ENCODE peak calls at places on chromosomes 16 and 17, in eight cellular contexts. I, P, S, N, R, K, T and H are unnamed samples.

GRCh38 chr16:19517424-19518089 is 4.3 kb downstream of the GDE1 start:
- DNase-seq in I (no peak), P (no peak), S (peak), N (no peak), R (no peak), K (peak), T (peak), H (no peak)

GRCh38 chr17:29622337-29623282 is at the start of gene CORO6:
- DNase-seq in I (peak), P (peak), S (peak), N (no peak), R (peak), K (no peak), T (peak), H (peak)

GRCh38 chr17:72116692-72117469 is 3.9 kb upstream of the SOX9 start:
- DNase-seq in I (no peak), P (no peak), S (peak), N (no peak), R (peak), K (no peak), T (peak), H (no peak)

GRCh38 chr16:30997000-30997886 is 12.2 kb downstream of the HSD3B7 start:
- DNase-seq in I (peak), P (peak), S (peak), N (peak), R (peak), K (peak), T (peak), H (peak)

GRCh38 chr16:82639666-82640336 is 13.0 kb downstream of the CDH13 start:
- DNase-seq in I (peak), P (peak), S (peak), N (peak), R (peak), K (peak), T (peak), H (peak)

GRCh38 chr17:37327341-37328090 is 48.3 kb upstream of the C17orf78 start:
- DNase-seq in I (peak), P (no peak), S (peak), N (no peak), R (no peak), K (no peak), T (peak), H (no peak)

GRCh38 chr17:61307905-61308886 is 91.4 kb upstream of the TBX2 start:
- DNase-seq in I (no peak), P (peak), S (peak), N (no peak), R (no peak), K (peak), T (peak), H (no peak)

GRCh38 chr16:80824623-80825364 is 20.4 kb upstream of the CDYL2 start:
- DNase-seq in I (no peak), P (no peak), S (peak), N (no peak), R (peak), K (peak), T (peak), H (peak)

GRCh38 chr17:16286947-16287562 is 66.2 kb downstream of the CENPV start:
- DNase-seq in I (no peak), P (peak), S (no peak), N (no peak), R (no peak), K (no peak), T (no peak), H (no peak)

GRCh38 chr17:79980246-79981043 is 55.2 kb downstream of the TBC1D16 start:
- DNase-seq in I (no peak), P (peak), S (no peak), N (no peak), R (no peak), K (no peak), T (no peak), H (no peak)

GRCh38 chr16:18800674-18801196 is 614 bp downstream of the ARL6IP1 start:
- DNase-seq in I (no peak), P (no peak), S (no peak), N (no peak), R (peak), K (no peak), T (peak), H (no peak)

GRCh38 chr16:84791088-84791487 is 28.7 kb upstream of the CRISPLD2 start:
- DNase-seq in I (no peak), P (no peak), S (peak), N (no peak), R (no peak), K (no peak), T (peak), H (no peak)

GRCh38 chr16:59205403-59205802 is 471.3 kb upstream of the GOT2 start:
- DNase-seq in I (no peak), P (no peak), S (no peak), N (no peak), R (no peak), K (no peak), T (no peak), H (no peak)

GRCh38 chr17:81165246-81166032 is at the start of gene PVALEF:
- DNase-seq in I (no peak), P (no peak), S (no peak), N (no peak), R (no peak), K (no peak), T (no peak), H (no peak)

GRCh38 chr17:1643293-1643998 is 2.1 kb downstream of the SCARF1 start:
- DNase-seq in I (no peak), P (no peak), S (no peak), N (peak), R (peak), K (peak), T (no peak), H (peak)

GRCh38 chr17:1646199-1646875 is 805 bp upstream of the SCARF1 start:
- DNase-seq in I (no peak), P (no peak), S (no peak), N (no peak), R (no peak), K (no peak), T (no peak), H (no peak)

GRCh38 chr17:1645207-1646171 is at the start of gene SCARF1:
- DNase-seq in I (no peak), P (no peak), S (no peak), N (no peak), R (no peak), K (no peak), T (no peak), H (no peak)

GRCh38 chr17:1643999-1644492 is 1.5 kb downstream of the SCARF1 start:
- DNase-seq in I (no peak), P (no peak), S (no peak), N (no peak), R (no peak), K (no peak), T (peak), H (no peak)

DNA sequence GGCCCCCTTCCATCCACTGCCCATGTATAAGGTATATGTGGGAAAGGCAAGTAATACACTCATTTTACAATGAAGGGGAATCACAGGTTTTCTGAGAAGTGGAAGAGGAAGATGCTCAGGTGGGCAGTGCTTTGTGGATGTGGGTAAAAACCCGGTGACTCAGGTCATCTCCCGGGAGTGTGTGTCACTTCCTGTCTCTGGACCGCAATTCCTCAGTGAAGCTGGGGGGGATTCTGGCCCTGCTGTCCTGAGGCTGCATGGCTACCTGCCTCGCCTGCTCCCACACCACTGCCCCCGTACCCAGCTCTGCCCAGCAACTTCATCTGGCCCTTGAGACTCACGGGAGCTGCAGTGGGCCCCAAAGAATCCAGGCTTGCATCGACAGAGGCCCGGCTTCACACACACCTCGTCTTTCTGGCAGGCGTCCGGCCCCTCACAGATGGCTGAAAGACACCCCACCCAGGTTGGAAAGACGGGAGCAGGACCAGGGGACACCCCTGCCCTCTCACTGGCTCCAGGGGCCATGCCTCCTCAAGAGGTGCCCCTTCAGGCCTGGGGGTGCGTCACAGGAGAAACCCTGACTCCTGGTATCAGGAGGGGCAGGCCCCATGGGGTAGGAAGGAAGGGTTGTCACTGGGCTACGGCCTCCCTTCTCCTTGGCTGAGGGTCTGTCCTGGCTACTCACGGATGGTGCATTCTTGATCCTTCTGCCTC is 882 bp downstream of the SCARF1 start:
- DNase-seq in I (no peak), P (no peak), S (peak), N (no peak), R (no peak), K (peak), T (peak), H (no peak)
- H3K27ac ChIP-seq in I (peak), P (peak), S (no peak), N (no peak), R (peak), K (no peak), T (peak), H (no peak)

DNA sequence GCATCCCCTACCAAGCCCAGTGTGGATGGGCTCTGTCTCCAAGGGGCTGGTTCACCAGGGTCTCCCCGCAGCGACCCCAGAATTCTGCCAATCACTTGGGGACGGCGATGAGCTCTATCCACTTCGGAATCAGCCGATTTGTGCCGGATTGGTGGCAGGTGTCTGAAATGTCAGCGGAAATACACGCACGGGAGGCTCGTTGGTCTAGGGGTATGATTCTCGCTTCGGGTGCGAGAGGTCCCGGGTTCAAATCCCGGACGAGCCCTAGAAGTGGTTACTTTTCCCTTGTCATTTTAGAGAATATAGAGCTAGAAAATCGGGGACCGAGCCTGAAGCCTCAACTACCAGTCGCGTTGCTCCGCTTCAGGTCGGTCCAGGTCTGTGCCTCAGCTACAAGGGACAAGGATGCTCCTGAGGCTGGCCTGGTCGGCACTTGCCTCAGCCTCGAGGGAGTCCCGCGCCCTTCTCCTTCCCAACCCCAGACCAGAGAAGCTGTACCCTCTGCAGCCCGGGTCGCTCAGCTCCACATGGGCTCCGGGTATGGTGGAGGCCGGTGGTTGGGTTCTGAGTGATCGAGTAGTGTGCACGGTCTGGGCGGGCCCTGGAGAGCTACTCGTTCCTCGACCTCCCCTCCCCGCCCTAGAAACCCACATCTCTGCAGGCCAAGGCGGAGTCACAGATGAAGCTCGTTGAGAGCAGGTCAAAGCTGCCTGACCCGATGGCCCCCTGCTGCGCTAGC is 16.0 kb upstream of the OR1F1 start:
- DNase-seq in I (no peak), P (no peak), S (peak), N (no peak), R (no peak), K (no peak), T (peak), H (peak)
- H3K27ac ChIP-seq in I (no peak), P (no peak), S (no peak), N (no peak), R (no peak), K (no peak), T (no peak), H (no peak)

GRCh38 chr17:5379351-5380107 is 39.9 kb downstream of the NUP88 start:
- DNase-seq in I (no peak), P (no peak), S (no peak), N (no peak), R (no peak), K (no peak), T (no peak), H (no peak)
- H3K27ac ChIP-seq in I (no peak), P (no peak), S (no peak), N (no peak), R (no peak), K (no peak), T (no peak), H (peak)

DNA sequence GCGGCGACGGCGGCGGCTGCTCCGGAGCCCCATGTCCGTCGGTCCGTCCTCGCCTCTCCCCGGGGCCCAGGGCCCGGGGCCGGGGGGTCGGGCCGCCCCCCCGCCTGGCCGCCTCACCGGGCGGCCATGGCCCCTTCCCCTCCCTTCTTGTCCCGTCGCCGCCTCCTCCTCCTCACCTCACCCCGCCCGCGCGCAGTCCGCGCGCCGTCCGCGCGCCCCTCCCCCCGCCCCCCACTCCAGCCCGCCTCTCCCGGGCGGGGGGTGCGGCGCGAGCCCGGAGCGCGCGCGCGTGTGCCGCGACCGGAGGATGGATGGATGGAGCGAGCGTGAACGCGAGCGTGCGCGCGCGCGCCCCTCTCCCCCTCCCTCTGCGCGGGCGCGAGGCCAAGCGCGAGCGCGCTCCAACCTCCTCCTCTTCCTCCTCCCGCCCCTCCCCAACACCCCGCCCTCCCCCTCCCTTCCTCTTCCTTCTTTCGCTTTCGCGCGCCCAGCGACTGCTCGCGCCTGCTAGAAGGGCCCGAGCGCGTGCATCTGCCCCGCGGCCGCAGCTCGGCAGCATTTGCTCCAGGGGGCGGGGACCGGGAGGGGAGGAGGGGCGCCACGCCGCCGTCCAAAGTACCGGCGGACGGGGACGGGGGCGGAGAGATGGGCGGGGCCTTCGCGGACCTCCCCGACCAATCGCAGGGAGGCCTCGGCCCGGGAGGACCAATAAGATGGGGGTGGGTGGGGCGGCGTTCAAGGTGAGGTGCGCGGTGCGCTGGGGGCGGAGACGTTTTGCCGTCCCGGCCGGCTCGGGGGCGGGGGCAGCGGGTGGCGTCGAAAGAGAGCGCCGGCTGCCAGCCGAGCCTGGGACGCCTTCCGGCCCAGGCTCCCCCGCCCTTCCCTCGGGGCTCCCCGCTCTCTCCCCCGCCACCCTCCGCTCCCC is at the start of gene ATXN7L3:
- DNase-seq in I (peak), P (peak), S (peak), N (peak), R (peak), K (peak), T (peak), H (peak)
- H3K27ac ChIP-seq in I (peak), P (peak), S (peak), N (peak), R (peak), K (peak), T (peak), H (peak)

DNA sequence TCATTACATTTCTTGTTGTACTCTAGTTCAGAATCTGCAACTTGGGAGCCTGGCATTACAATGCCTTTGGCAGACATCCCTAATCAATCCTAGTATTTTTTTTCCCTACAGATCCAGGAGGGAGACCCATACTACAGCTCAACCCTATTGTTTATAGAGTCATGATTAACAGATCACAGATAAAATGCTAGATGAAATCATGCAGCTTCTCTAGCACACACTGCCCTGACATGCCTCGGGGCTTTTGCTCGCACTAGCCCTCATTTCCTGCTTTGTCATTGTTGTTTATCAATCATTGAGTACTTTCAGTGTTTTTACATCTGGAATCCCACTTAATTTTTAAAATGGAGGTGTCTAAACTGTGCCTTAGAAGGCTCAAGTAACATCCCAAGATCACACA is 412.5 kb downstream of the CA10 start:
- DNase-seq in I (no peak), P (no peak), S (no peak), N (no peak), R (no peak), K (peak), T (no peak), H (no peak)
- H3K27ac ChIP-seq in I (no peak), P (no peak), S (no peak), N (no peak), R (no peak), K (no peak), T (no peak), H (no peak)

DNA sequence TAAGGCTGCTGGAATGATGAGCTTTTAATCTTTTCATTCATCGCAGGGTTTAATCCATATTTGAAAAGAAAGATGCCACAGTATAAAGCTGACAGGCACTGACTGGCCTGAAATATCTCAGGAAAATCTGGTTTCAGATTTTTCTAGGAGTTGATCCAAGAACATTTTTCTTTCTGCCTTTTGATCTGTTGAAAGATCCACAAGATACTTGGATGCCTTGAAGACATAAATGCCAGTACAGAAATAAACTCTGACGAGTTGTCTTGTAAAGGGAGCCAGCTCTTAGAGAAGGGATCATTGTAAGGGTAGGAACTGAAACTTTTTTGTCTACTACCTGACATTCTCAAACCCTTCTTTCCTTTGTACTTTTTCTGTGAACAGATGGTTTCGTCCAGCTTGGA is 25.4 kb upstream of the KRT20 start:
- DNase-seq in I (no peak), P (no peak), S (peak), N (no peak), R (no peak), K (peak), T (peak), H (no peak)
- H3K27ac ChIP-seq in I (peak), P (peak), S (peak), N (no peak), R (no peak), K (peak), T (peak), H (peak)

GRCh38 chr16:78761427-78761826 is 662.0 kb downstream of the WWOX start:
- DNase-seq in I (no peak), P (no peak), S (no peak), N (no peak), R (no peak), K (no peak), T (no peak), H (no peak)
- H3K27ac ChIP-seq in I (no peak), P (no peak), S (no peak), N (no peak), R (no peak), K (no peak), T (no peak), H (no peak)

GRCh38 chr17:40218006-40218739 is 931 bp upstream of the WIPF2 start:
- DNase-seq in I (no peak), P (no peak), S (no peak), N (no peak), R (no peak), K (no peak), T (no peak), H (no peak)
- H3K27ac ChIP-seq in I (no peak), P (peak), S (peak), N (peak), R (peak), K (no peak), T (peak), H (no peak)